ENCODE peak calls at places on chromosome 2, in five cellular contexts. One of them, this sample, is unnamed.

GRCh38 chr2:113084249-113085000 is 16.7 kb downstream of the IL1F10 start:
- DNase-seq in uterus: no peak
- DNase-seq in CD8-positive, alpha-beta T cell: no peak
- DNase-seq in stomach: no peak
- DNase-seq in neuronal stem cell: no peak
- DNase-seq in this sample: no peak

GRCh38 chr2:24856791-24857211 is 63.2 kb downstream of the ADCY3 start:
- DNase-seq in stomach: no peak
- DNase-seq in CD8-positive, alpha-beta T cell: no peak
- DNase-seq in neuronal stem cell: no peak
- DNase-seq in uterus: no peak
- DNase-seq in this sample: peak

GRCh38 chr2:50084086-50084843 is 930.0 kb upstream of the FSHR start:
- DNase-seq in uterus: no peak
- DNase-seq in stomach: no peak
- DNase-seq in neuronal stem cell: no peak
- DNase-seq in CD8-positive, alpha-beta T cell: no peak
- DNase-seq in this sample: no peak

GRCh38 chr2:172964511-172964910 is 111.1 kb upstream of the MAP3K20 start:
- DNase-seq in uterus: no peak
- DNase-seq in stomach: no peak
- DNase-seq in neuronal stem cell: no peak
- DNase-seq in CD8-positive, alpha-beta T cell: no peak
- DNase-seq in this sample: no peak

GRCh38 chr2:170022692-170023091 is 155.3 kb upstream of the MYO3B start:
- DNase-seq in CD8-positive, alpha-beta T cell: no peak
- DNase-seq in uterus: no peak
- DNase-seq in neuronal stem cell: no peak
- DNase-seq in stomach: no peak
- DNase-seq in this sample: no peak

GRCh38 chr2:33709986-33710385 is 110.9 kb upstream of the FAM98A start:
- DNase-seq in uterus: no peak
- DNase-seq in CD8-positive, alpha-beta T cell: no peak
- DNase-seq in stomach: no peak
- DNase-seq in neuronal stem cell: peak
- DNase-seq in this sample: no peak

GRCh38 chr2:138180691-138181386 is 216.6 kb downstream of the HNMT start:
- DNase-seq in stomach: no peak
- DNase-seq in uterus: no peak
- DNase-seq in neuronal stem cell: no peak
- DNase-seq in CD8-positive, alpha-beta T cell: no peak
- DNase-seq in this sample: no peak

GRCh38 chr2:201448701-201449100 is 2.6 kb downstream of the TRAK2 start:
- DNase-seq in CD8-positive, alpha-beta T cell: peak
- DNase-seq in neuronal stem cell: no peak
- DNase-seq in stomach: no peak
- DNase-seq in uterus: no peak
- DNase-seq in this sample: no peak

GRCh38 chr2:45968946-45969584 is 317.6 kb downstream of the PRKCE start:
- DNase-seq in uterus: peak
- DNase-seq in neuronal stem cell: no peak
- DNase-seq in CD8-positive, alpha-beta T cell: no peak
- DNase-seq in stomach: no peak
- DNase-seq in this sample: peak

GRCh38 chr2:15041429-15041837 is 408.9 kb downstream of the LRATD1 start:
- DNase-seq in uterus: no peak
- DNase-seq in neuronal stem cell: no peak
- DNase-seq in CD8-positive, alpha-beta T cell: no peak
- DNase-seq in stomach: no peak
- DNase-seq in this sample: no peak

GRCh38 chr2:128986867-128987268 is 668.2 kb upstream of the HS6ST1 start:
- DNase-seq in neuronal stem cell: no peak
- DNase-seq in stomach: no peak
- DNase-seq in uterus: no peak
- DNase-seq in CD8-positive, alpha-beta T cell: no peak
- DNase-seq in this sample: no peak

GRCh38 chr2:182817558-182817957 is 48.9 kb downstream of the FRZB start:
- DNase-seq in stomach: no peak
- DNase-seq in uterus: no peak
- DNase-seq in CD8-positive, alpha-beta T cell: no peak
- DNase-seq in neuronal stem cell: no peak
- DNase-seq in this sample: no peak

DNA sequence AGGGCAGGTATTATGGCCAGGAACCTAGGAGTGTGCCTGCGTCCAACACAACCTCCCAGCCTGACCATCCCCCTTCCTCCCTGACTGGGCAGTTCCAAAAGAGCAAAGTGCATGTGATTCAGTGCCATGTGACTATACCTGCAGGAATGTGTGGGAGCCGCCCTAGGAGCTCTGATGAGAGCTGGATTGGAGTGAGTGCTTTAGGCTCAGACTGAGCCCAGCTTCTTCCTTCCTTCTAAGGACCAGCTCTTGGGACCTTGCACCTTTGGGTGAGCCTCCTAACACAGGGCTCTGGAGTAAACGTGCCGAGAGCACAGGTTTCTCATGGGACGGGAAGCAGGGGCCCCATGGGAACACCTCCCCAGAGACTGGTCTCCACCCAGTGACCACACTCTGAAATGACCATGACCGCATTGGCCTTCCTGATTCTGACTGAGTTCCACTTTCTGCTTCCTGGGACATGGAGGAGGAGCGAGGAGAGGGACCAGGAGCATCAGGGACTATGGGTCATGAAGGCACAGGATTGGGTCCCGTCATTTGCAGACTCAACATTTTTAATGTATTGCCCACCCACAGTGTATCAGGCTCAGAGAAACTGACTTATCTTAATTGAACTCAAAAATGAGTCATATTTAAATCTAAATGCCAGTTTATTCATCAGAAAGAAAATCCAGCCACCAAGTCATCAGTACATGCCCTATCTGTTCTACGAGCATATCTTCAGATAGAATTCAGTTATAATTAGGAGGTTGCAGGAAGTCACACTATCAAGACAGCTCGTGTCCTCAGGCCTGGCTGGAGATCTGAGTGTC is 87.8 kb upstream of the BCL2L11 start:
- DNase-seq in stomach: peak
- DNase-seq in uterus: no peak
- DNase-seq in CD8-positive, alpha-beta T cell: no peak
- DNase-seq in neuronal stem cell: no peak
- DNase-seq in this sample: no peak
- H3K27ac ChIP-seq in stomach: peak
- H3K27ac ChIP-seq in uterus: no peak
- H3K27ac ChIP-seq in CD8-positive, alpha-beta T cell: no peak
- H3K27ac ChIP-seq in neuronal stem cell: no peak
- H3K27ac ChIP-seq in this sample: no peak

GRCh38 chr2:80329491-80329890 is 24.9 kb upstream of the LRRTM1 start:
- DNase-seq in CD8-positive, alpha-beta T cell: no peak
- DNase-seq in neuronal stem cell: no peak
- DNase-seq in uterus: no peak
- DNase-seq in stomach: no peak
- DNase-seq in this sample: no peak
- H3K27ac ChIP-seq in CD8-positive, alpha-beta T cell: no peak
- H3K27ac ChIP-seq in neuronal stem cell: no peak
- H3K27ac ChIP-seq in uterus: no peak
- H3K27ac ChIP-seq in stomach: no peak
- H3K27ac ChIP-seq in this sample: no peak

GRCh38 chr2:144370937-144371584 is 148.9 kb downstream of the ZEB2 start:
- DNase-seq in uterus: no peak
- DNase-seq in CD8-positive, alpha-beta T cell: no peak
- DNase-seq in neuronal stem cell: no peak
- DNase-seq in stomach: no peak
- DNase-seq in this sample: no peak
- H3K27ac ChIP-seq in uterus: no peak
- H3K27ac ChIP-seq in CD8-positive, alpha-beta T cell: no peak
- H3K27ac ChIP-seq in neuronal stem cell: no peak
- H3K27ac ChIP-seq in stomach: no peak
- H3K27ac ChIP-seq in this sample: no peak

GRCh38 chr2:237322564-237322963 is 91.4 kb downstream of the COL6A3 start:
- DNase-seq in uterus: no peak
- DNase-seq in CD8-positive, alpha-beta T cell: no peak
- DNase-seq in neuronal stem cell: no peak
- DNase-seq in stomach: peak
- DNase-seq in this sample: no peak

GRCh38 chr2:237323656-237324055 is 90.3 kb downstream of the COL6A3 start:
- DNase-seq in neuronal stem cell: no peak
- DNase-seq in uterus: no peak
- DNase-seq in CD8-positive, alpha-beta T cell: no peak
- DNase-seq in stomach: no peak
- DNase-seq in this sample: no peak

GRCh38 chr2:237320801-237321563 is 93.0 kb downstream of the COL6A3 start:
- DNase-seq in uterus: peak
- DNase-seq in neuronal stem cell: no peak
- DNase-seq in CD8-positive, alpha-beta T cell: no peak
- DNase-seq in stomach: no peak
- DNase-seq in this sample: peak

GRCh38 chr2:237319887-237320286 is 94.1 kb downstream of the COL6A3 start:
- DNase-seq in stomach: no peak
- DNase-seq in neuronal stem cell: no peak
- DNase-seq in uterus: no peak
- DNase-seq in CD8-positive, alpha-beta T cell: no peak
- DNase-seq in this sample: no peak

DNA sequence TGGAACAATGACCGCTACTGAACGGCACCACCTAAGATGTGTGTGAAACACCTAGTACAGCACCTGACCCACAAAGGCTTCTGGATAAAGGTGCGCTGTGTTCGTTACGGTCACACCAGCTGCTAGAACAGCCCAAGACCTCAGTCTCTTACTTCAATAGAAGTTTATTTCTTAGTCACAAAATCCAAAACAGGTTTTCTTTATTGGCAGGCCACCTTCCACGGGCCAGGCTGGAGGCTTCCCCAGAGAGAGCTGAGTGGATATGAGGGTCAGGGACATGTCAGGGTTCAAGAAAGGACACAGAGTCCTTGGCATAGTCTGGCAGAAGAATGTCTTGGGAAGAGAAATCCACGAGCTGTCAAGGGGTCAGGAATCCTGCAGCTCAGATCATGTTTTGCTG is 92.2 kb downstream of the COL6A3 start:
- DNase-seq in neuronal stem cell: no peak
- DNase-seq in uterus: no peak
- DNase-seq in CD8-positive, alpha-beta T cell: no peak
- DNase-seq in stomach: no peak
- DNase-seq in this sample: no peak
- H3K27ac ChIP-seq in neuronal stem cell: no peak
- H3K27ac ChIP-seq in uterus: peak
- H3K27ac ChIP-seq in CD8-positive, alpha-beta T cell: no peak
- H3K27ac ChIP-seq in stomach: no peak
- H3K27ac ChIP-seq in this sample: peak

GRCh38 chr2:43317194-43317593 is 90.8 kb upstream of the ZFP36L2 start:
- DNase-seq in neuronal stem cell: no peak
- DNase-seq in CD8-positive, alpha-beta T cell: no peak
- DNase-seq in stomach: no peak
- DNase-seq in uterus: no peak
- DNase-seq in this sample: no peak

GRCh38 chr2:43317680-43318079 is 91.3 kb upstream of the ZFP36L2 start:
- DNase-seq in CD8-positive, alpha-beta T cell: no peak
- DNase-seq in neuronal stem cell: no peak
- DNase-seq in stomach: no peak
- DNase-seq in uterus: no peak
- DNase-seq in this sample: no peak

GRCh38 chr2:43321446-43321845 is 95.0 kb upstream of the ZFP36L2 start:
- DNase-seq in uterus: no peak
- DNase-seq in CD8-positive, alpha-beta T cell: no peak
- DNase-seq in stomach: no peak
- DNase-seq in neuronal stem cell: no peak
- DNase-seq in this sample: no peak

GRCh38 chr2:43318791-43319190 is 92.4 kb upstream of the ZFP36L2 start:
- DNase-seq in neuronal stem cell: no peak
- DNase-seq in stomach: no peak
- DNase-seq in uterus: no peak
- DNase-seq in CD8-positive, alpha-beta T cell: no peak
- DNase-seq in this sample: no peak

DNA sequence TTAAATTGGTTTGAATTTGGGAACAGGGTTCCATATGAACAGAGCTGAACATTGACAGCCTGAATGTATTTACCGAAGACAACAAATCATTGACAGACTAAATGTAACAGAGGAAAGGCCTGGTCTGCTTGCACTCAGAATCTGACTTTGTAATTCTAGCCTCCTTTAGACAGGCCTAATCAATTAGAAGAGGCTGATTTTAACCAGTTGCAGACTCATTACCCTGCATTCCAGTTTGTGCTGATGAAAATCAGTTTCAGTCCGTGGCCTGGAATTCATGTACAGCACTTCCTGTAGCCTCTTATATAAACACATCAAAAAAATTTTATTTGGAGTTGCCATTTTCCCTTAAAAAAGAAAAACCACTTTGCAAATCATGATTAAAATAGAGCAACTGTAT is 93.1 kb upstream of the ZFP36L2 start:
- DNase-seq in uterus: no peak
- DNase-seq in stomach: no peak
- DNase-seq in neuronal stem cell: no peak
- DNase-seq in CD8-positive, alpha-beta T cell: no peak
- DNase-seq in this sample: no peak
- H3K27ac ChIP-seq in uterus: no peak
- H3K27ac ChIP-seq in stomach: no peak
- H3K27ac ChIP-seq in neuronal stem cell: no peak
- H3K27ac ChIP-seq in CD8-positive, alpha-beta T cell: no peak
- H3K27ac ChIP-seq in this sample: no peak

GRCh38 chr2:10446631-10447030 is 1.5 kb downstream of the ODC1 start:
- DNase-seq in stomach: no peak
- DNase-seq in neuronal stem cell: no peak
- DNase-seq in CD8-positive, alpha-beta T cell: no peak
- DNase-seq in uterus: no peak
- DNase-seq in this sample: no peak
- H3K27ac ChIP-seq in stomach: no peak
- H3K27ac ChIP-seq in neuronal stem cell: no peak
- H3K27ac ChIP-seq in CD8-positive, alpha-beta T cell: no peak
- H3K27ac ChIP-seq in uterus: no peak
- H3K27ac ChIP-seq in this sample: no peak

This sample was measured in right cardiac atrium.